ENCODE peak calls at places on chromosomes 5 and 9, in five cellular contexts. S is kidney, O is ACHN, G is AG08395, K is GM23248. J is an unnamed sample.

GRCh38 chr5:179166886-179167841 is 107.0 kb downstream of the ZNF354C start:
- DNase-seq in S (peak), O (no peak), G (peak), K (peak), J (peak)

GRCh38 chr9:23586906-23587305 is 239.1 kb downstream of the ELAVL2 start:
- DNase-seq in S (no peak), O (no peak), G (no peak), K (no peak), J (no peak)

GRCh38 chr5:171518916-171519315 is 99.5 kb downstream of the FGF18 start:
- DNase-seq in S (no peak), O (no peak), G (no peak), K (no peak), J (no peak)

GRCh38 chr9:94772654-94773303 is 46.3 kb downstream of the AOPEP start:
- DNase-seq in S (no peak), O (no peak), G (peak), K (peak), J (peak)

GRCh38 chr9:99822096-99822595 is 461 bp downstream of the NR4A3 start:
- DNase-seq in S (no peak), O (no peak), G (peak), K (peak), J (no peak)

GRCh38 chr9:111857555-111858211 is 38.9 kb upstream of the UGCG start:
- DNase-seq in S (no peak), O (no peak), G (no peak), K (peak), J (no peak)

GRCh38 chr5:15914603-15915002 is 265.0 kb downstream of the MARCHF11 start:
- DNase-seq in S (no peak), O (no peak), G (peak), K (peak), J (peak)

GRCh38 chr5:36900279-36900678 is 23.7 kb downstream of the NIPBL start:
- DNase-seq in S (no peak), O (no peak), G (no peak), K (no peak), J (no peak)

GRCh38 chr5:136642976-136643375 is 277.6 kb upstream of the TRPC7 start:
- DNase-seq in S (no peak), O (no peak), G (no peak), K (no peak), J (no peak)

GRCh38 chr9:129867138-129868032 is 32.1 kb downstream of the USP20 start:
- DNase-seq in S (no peak), O (no peak), G (no peak), K (no peak), J (no peak)

GRCh38 chr9:89218040-89218928 is 39.7 kb upstream of the SHC3 start:
- DNase-seq in S (no peak), O (no peak), G (no peak), K (peak), J (no peak)

GRCh38 chr5:173888473-173889135 is 455 bp downstream of the CPEB4 start:
- DNase-seq in S (peak), O (no peak), G (peak), K (peak), J (peak)

GRCh38 chr9:124371183-124371582 is 44.1 kb downstream of the PSMB7 start:
- DNase-seq in S (no peak), O (no peak), G (peak), K (peak), J (peak)

GRCh38 chr9:135714242-135715055 is 12.5 kb downstream of the KCNT1 start:
- DNase-seq in S (no peak), O (no peak), G (no peak), K (no peak), J (no peak)

GRCh38 chr5:9431496-9432258 is 114.2 kb downstream of the SEMA5A start:
- DNase-seq in S (no peak), O (no peak), G (no peak), K (no peak), J (peak)

GRCh38 chr5:73066466-73066865 is 53.9 kb upstream of the TMEM171 start:
- DNase-seq in S (no peak), O (no peak), G (peak), K (peak), J (peak)

GRCh38 chr9:34383904-34384303 is 7.2 kb upstream of the MYORG start:
- DNase-seq in S (no peak), O (no peak), G (no peak), K (no peak), J (no peak)

J was measured in IMR-90.